ENCODE peak calls at places on chromosomes 1 and 21, in ten cellular contexts. Z is tibial nerve, Y is lower lobe of right lung, E is GM23338, J is thoracic aorta, I is mucosa of descending colon, S is pancreas, U is kidney epithelial cell, R is fibroblast of lung, V is choroid plexus epithelial cell. K is an unnamed sample.

GRCh38 chr1:27336756-27337155 is 5.1 kb upstream of the SYTL1 start:
- DNase-seq in R (no peak), Y (no peak), V (no peak), J (no peak), E (no peak), I (no peak), S (no peak), Z (no peak), U (no peak), K (no peak)

GRCh38 chr1:33176362-33176850 is 5.4 kb downstream of the TRIM62 start:
- DNase-seq in S (no peak), U (no peak), V (peak; percentile 86), E (no peak), Z (no peak), I (no peak), Y (no peak), J (no peak), R (no peak), K (no peak)

GRCh38 chr1:3618904-3619671 is 5.7 kb upstream of the TPRG1L start:
- DNase-seq in U (peak; percentile 39), R (peak; percentile 79), Y (peak; percentile 70), V (peak; percentile 90), I (peak; percentile 56), J (peak; percentile 37), E (peak; percentile 93), Z (peak; percentile 70), S (peak; percentile 74), K (no peak)

GRCh38 chr1:183871142-183871541 is 66.2 kb downstream of the RGL1 start:
- DNase-seq in V (peak; percentile 65), E (no peak), S (no peak), U (peak; percentile 41), I (no peak), Z (no peak), R (peak; percentile 34), J (no peak), Y (no peak), K (no peak)

GRCh38 chr1:61812916-61813315 is 70.6 kb downstream of the PATJ start:
- DNase-seq in Y (no peak), E (no peak), I (no peak), J (no peak), Z (no peak), V (no peak), U (no peak), R (no peak), S (no peak), K (no peak)

GRCh38 chr21:46037338-46038325 is 56.1 kb downstream of the COL6A1 start:
- DNase-seq in I (no peak), V (no peak), U (no peak), Z (no peak), J (no peak), R (no peak), E (no peak), S (no peak), Y (no peak), K (no peak)

GRCh38 chr1:224528900-224529299 is 87.2 kb upstream of the CNIH3 start:
- DNase-seq in S (peak; percentile 52), V (peak; percentile 68), J (no peak), Y (no peak), I (no peak), E (no peak), Z (no peak), R (peak; percentile 93), U (peak; percentile 80), K (peak; percentile 58)

GRCh38 chr21:37060296-37060695 is 12.6 kb downstream of the PIGP start:
- DNase-seq in E (peak; percentile 80), S (peak; percentile 38), J (no peak), V (peak; percentile 99), I (no peak), Y (no peak), U (peak; percentile 97), Z (peak; percentile 29), R (peak; percentile 97), K (peak; percentile 90)

GRCh38 chr1:117512728-117513321 is 93.0 kb upstream of the TENT5C start:
- DNase-seq in I (no peak), S (no peak), R (peak; percentile 52), Y (no peak), J (no peak), V (peak; percentile 52), U (no peak), E (peak; percentile 37), Z (no peak), K (no peak)

GRCh38 chr1:154956557-154956956 is 658 bp upstream of the PBXIP1 start:
- DNase-seq in S (no peak), E (no peak), J (no peak), U (no peak), R (no peak), Z (no peak), Y (no peak), V (peak; percentile 20), I (peak; percentile 48), K (no peak)

GRCh38 chr1:119003413-119004128 is 15.4 kb upstream of the TBX15 start:
- DNase-seq in U (no peak), E (no peak), I (no peak), J (no peak), S (no peak), Y (no peak), Z (no peak), V (no peak), R (no peak), K (no peak)
- TF ChIP-seq CTCF in U (peak; percentile 7), E (peak; percentile 53), I (no peak), J (no peak), S (no peak), Y (no peak), Z (no peak), V (peak; percentile 49), R (no peak), K (peak; percentile 7)

DNA sequence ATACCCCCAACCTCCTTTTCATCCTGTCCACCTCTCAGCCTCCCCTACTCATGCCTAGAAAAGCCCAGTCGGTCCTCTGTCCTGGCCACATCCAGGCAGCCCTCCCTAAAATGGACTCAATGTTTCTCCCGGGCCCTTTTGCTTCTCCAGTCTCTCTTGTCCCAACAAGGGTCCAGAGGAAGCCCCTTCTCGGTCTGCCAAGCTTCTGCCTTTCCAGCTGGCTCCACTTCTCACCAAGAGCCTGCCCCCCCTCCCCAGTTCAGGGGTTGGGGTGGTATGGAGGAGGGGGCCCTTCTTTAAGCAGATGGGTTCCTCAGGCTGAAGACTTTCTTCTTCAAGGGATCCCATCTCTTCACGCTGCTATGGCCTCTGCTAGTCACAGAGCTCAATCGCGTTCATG is 23.9 kb downstream of the RAB7B start:
- DNase-seq in E (no peak), I (no peak), U (no peak), J (no peak), V (no peak), S (no peak), R (no peak), Y (no peak), Z (no peak), K (no peak)
- H3K4me3 ChIP-seq in E (no peak overlapping the region), I (no peak overlapping the region), U (no peak overlapping the region), J (no peak overlapping the region), V (no peak overlapping the region), S (no peak overlapping the region), R (no peak overlapping the region), Y (no peak overlapping the region), Z (no peak overlapping the region), K (no peak overlapping the region)

DNA sequence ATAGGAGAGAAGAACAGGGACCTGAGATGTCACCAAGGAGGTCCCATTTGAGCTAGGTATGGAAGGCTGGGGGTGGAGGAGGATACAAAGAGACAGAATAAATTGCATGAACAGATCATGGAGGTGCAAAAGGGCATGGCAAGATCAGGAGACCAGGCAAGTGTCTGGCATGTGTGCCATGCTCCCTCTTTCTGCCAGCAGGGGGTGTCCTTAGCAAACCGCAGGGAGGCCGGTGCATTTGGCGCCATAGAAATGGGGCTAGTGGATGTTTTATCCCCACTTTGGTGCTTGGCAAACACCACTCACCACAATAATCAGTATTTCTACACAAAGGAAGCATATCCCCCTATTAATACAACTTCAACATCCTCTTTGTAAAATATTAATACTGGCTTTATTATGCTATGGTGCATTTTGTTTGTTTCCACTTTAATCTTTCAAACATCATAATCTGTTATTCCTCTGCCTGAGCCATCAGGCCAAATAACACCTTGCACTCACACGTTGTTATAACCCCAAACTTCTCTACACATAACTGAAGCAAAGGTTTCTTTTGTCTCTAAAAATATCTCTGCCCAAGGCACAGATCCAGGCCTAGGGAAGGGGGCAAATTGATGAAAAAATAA is 25.9 kb downstream of the S100A6 start:
- DNase-seq in J (no peak), E (peak; percentile 74), Z (no peak), V (peak; percentile 30), S (peak; percentile 42), Y (peak; percentile 70), U (no peak), I (peak; percentile 80), R (no peak), K (no peak)
- TF ChIP-seq CTCF in J (peak; percentile 42), E (peak; percentile 78), Z (peak; percentile 38), V (peak; percentile 76), S (peak; percentile 29), Y (peak; percentile 68), U (peak; percentile 65), I (peak; percentile 65), R (peak; percentile 72), K (peak; percentile 68)

GRCh38 chr1:110643886-110644285 is 30.9 kb downstream of the KCNA3 start:
- DNase-seq in Y (no peak), I (no peak), J (no peak), Z (no peak), E (no peak), S (no peak), V (no peak), U (no peak), R (no peak), K (no peak)

GRCh38 chr1:110647254-110647891 is 27.4 kb downstream of the KCNA3 start:
- DNase-seq in R (peak; percentile 96), U (no peak), E (no peak), V (peak; percentile 4), Z (no peak), S (no peak), J (no peak), Y (no peak), I (no peak), K (no peak)

GRCh38 chr1:110645172-110645571 is 29.6 kb downstream of the KCNA3 start:
- DNase-seq in Y (no peak), E (no peak), S (no peak), Z (no peak), U (no peak), J (no peak), V (no peak), R (no peak), I (no peak), K (no peak)

GRCh38 chr1:110648405-110648804 is 26.3 kb downstream of the KCNA3 start:
- DNase-seq in J (no peak), U (no peak), R (no peak), I (no peak), V (no peak), Y (no peak), E (no peak), S (no peak), Z (no peak), K (no peak)

DNA sequence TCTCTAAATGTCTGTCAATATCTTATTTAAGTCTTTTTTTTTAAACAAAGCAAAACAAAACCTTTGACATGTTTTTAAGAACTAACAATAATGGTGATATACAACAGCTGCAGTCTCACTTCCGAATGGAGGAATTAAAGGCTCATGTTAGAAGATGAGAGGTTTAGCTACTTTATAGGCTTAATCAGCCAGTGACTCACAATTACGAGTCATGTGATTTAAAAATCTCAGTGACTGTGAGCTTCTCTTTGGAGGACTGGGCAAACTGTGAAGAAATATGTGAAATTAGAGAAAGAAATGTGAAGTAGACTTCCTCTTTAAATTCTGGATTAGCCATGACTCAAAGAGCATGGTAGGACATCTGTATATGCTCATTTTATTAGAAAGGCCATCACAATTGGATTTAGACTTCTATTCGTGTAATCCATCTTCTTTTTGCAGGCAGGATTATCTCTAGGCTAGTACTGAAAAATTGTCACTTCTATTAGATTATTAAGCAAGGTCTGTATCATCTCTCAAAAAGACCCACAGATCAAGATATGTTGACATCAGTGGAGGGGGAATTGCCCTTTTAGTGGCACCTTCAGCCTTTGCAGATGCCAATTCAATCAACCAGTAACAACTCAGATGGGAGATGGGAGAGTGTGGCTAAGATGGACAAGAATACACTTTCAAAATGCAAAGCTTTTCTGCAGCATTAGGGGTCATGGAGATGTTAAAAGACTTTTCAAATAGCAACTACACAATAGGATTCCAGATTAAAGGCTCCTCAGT is 28.6 kb downstream of the KCNA3 start:
- DNase-seq in S (no peak), R (peak; percentile 80), Y (no peak), U (no peak), V (peak; percentile 10), E (no peak), I (no peak), Z (no peak), J (no peak), K (peak; percentile 51)
- H3K4me3 ChIP-seq in S (no peak overlapping the region), R (no peak overlapping the region), Y (no peak overlapping the region), U (no peak overlapping the region), V (no peak overlapping the region), E (no peak overlapping the region), I (no peak overlapping the region), Z (no peak overlapping the region), J (no peak overlapping the region), K (no peak overlapping the region)